ENCODE peak calls at places on chromosome 4, in nine cellular contexts. D is suprapubic skin, H is tibial nerve, C is K562, W is ovary, R is SK-N-SH, Q is stomach, F is sigmoid colon, K is H1. N is an unnamed sample.
A peak's percentile ranks its signal among the peaks of the same experiment; 100 is the strongest.

GRCh38 chr4:138553001-138553845 is 311.1 kb upstream of the SLC7A11 start:
- DNase-seq in F (no peak), R (no peak), D (no peak), H (no peak), C (no peak), Q (no peak), W (no peak), K (no peak), N (no peak)

GRCh38 chr4:78293841-78294301 is 236.7 kb downstream of the FRAS1 start:
- DNase-seq in C (no peak), D (no peak), Q (no peak), W (no peak), R (no peak), K (no peak), H (no peak), F (no peak), N (no peak)

GRCh38 chr4:77047037-77047436 is 28.8 kb downstream of the CCNI start:
- DNase-seq in K (no peak), Q (no peak), H (no peak), R (peak; percentile 14), F (no peak), W (no peak), C (peak; percentile 21), D (no peak), N (no peak)

GRCh38 chr4:7842384-7843279 is 97.0 kb downstream of the AFAP1 start:
- DNase-seq in C (no peak), R (no peak), H (no peak), K (no peak), F (peak; percentile 90), D (no peak), Q (no peak), W (peak; percentile 68), N (peak; percentile 33)

GRCh38 chr4:162201673-162202072 is 37.9 kb upstream of the FSTL5 start:
- DNase-seq in W (no peak), C (no peak), Q (no peak), H (no peak), K (no peak), R (no peak), D (no peak), F (no peak), N (no peak)

GRCh38 chr4:7364979-7365378 is 69.8 kb downstream of the PSAPL1 start:
- DNase-seq in D (no peak), K (no peak), Q (no peak), F (no peak), H (no peak), R (no peak), W (no peak), C (no peak), N (no peak)

GRCh38 chr4:110014233-110014632 is 101.5 kb downstream of the EGF start:
- DNase-seq in C (no peak), D (no peak), F (no peak), H (no peak), W (no peak), K (no peak), R (no peak), Q (no peak), N (no peak)

GRCh38 chr4:46909078-46909477 is at the start of gene COX7B2:
- DNase-seq in C (peak; percentile 3), D (no peak), F (no peak), K (no peak), R (no peak), H (no peak), W (no peak), Q (no peak), N (no peak)

GRCh38 chr4:146932111-146932510 is 13.6 kb downstream of the TTC29 start:
- DNase-seq in D (no peak), C (no peak), K (no peak), Q (no peak), R (no peak), W (no peak), H (no peak), F (no peak), N (no peak)

GRCh38 chr4:155666701-155667537 is at the start of gene GUCY1A1:
- DNase-seq in C (no peak), D (peak; percentile 74), R (peak; percentile 75), Q (peak; percentile 26), K (peak; percentile 67), F (peak; percentile 82), H (no peak), W (no peak), N (peak; percentile 16)

GRCh38 chr4:126583509-126583908 is 1049.2 kb upstream of the INTU start:
- DNase-seq in H (no peak), W (no peak), D (no peak), R (no peak), Q (no peak), K (peak; percentile 49), C (peak; percentile 46), F (no peak), N (no peak)

GRCh38 chr4:4260185-4260751 is 12.2 kb upstream of the TMEM128 start:
- DNase-seq in C (peak; percentile 36), K (no peak), Q (no peak), D (no peak), H (no peak), F (no peak), W (no peak), R (peak; percentile 59), N (no peak)

GRCh38 chr4:3307060-3307459 is 14.2 kb downstream of the RGS12 start:
- DNase-seq in R (no peak), H (peak; percentile 3), Q (no peak), W (no peak), D (peak; percentile 29), F (peak; percentile 50), K (no peak), C (no peak), N (no peak)

GRCh38 chr4:156638925-156639605 is 332.5 kb downstream of the PDGFC start:
- DNase-seq in D (no peak), W (no peak), F (no peak), K (no peak), H (no peak), C (no peak), Q (no peak), R (no peak), N (no peak)

GRCh38 chr4:100790838-100791615 is 273.2 kb upstream of the EMCN start:
- DNase-seq in H (no peak), K (no peak), F (no peak), W (no peak), D (no peak), R (no peak), Q (no peak), C (no peak), N (no peak)

GRCh38 chr4:169410839-169411770 is 140.3 kb upstream of the SH3RF1 start:
- DNase-seq in F (no peak), D (no peak), R (peak; percentile 10), C (no peak), Q (no peak), K (no peak), W (no peak), H (no peak), N (peak; percentile 18)

GRCh38 chr4:15702941-15703403 is at the start of gene BST1:
- DNase-seq in F (peak; percentile 82), Q (peak; percentile 64), D (peak; percentile 84), H (peak; percentile 22), W (peak; percentile 47), R (peak; percentile 81), C (no peak), K (no peak), N (peak; percentile 81)

GRCh38 chr4:168831919-168832745 is 177.9 kb downstream of the CBR4 start:
- DNase-seq in K (peak; percentile 84), D (peak; percentile 89), W (peak; percentile 88), C (peak; percentile 52), H (peak; percentile 77), F (peak; percentile 96), R (peak; percentile 86), Q (peak; percentile 88), N (peak; percentile 85)

GRCh38 chr4:8260656-8261111 is 8.9 kb upstream of the HTRA3 start:
- DNase-seq in K (no peak), R (peak; percentile 74), D (no peak), W (peak; percentile 75), Q (no peak), F (peak; percentile 92), C (no peak), H (no peak), N (peak; percentile 39)

DNA sequence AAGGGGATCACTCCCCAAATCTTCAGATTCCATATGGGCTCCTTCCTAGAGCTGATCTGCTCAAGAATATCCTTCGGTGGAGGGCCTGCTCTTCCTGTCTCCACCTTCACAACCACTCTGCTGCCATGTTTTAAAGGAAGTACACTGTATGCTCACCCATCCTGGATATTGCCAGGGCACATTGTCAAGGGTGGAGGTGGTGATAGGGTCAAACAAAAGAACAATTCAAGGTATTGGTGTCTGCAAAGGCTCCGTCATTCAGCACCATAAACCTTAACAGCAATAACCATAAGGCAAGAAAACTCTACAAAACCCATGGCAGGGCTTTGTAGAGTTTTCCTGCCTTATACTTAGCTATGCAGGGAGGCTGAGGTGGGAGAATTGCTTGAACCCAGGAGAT is 18.9 kb downstream of the NAAA start:
- DNase-seq in F (no peak), H (no peak), D (no peak), K (no peak), C (no peak), R (no peak), Q (no peak), W (no peak), N (peak; percentile 47)
- H3K36me3 ChIP-seq in F (no peaks in the 10 kb centered on the region), H (no peaks in the 10 kb centered on the region), D (peaks cover 58% of the 10 kb centered on the region), K (no peaks in the 10 kb centered on the region), C (no peaks in the 10 kb centered on the region), R (peaks cover 7% of the 10 kb centered on the region), Q (peaks cover 80% of the 10 kb centered on the region), W (no peaks in the 10 kb centered on the region), N (no peaks in the 10 kb centered on the region)

DNA sequence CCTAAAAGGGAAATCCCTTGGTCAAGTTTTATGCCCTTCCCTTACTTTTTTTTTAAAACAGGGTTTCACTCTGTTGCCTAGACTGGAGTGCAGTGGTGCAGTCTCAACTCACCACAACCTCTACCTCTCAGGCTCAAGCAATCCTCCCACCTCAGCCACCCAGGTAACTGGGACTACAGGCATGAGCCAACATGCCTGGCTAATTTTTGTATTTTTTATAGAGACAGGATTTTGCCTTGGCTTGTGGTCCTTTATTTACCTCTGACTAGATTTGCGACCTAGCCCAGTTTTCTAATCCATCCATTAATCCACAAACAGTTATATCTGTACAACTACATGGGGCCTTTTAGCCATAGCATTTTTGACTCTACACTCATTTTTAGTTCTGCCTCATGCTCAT is 23.7 kb downstream of the CDS1 start:
- DNase-seq in R (no peak), F (no peak), H (no peak), D (no peak), K (no peak), C (no peak), Q (no peak), W (no peak), N (no peak)
- TF ChIP-seq EP300 in R (no peak), F (no peak), H (no peak), D (no peak), K (no peak), C (no peak), Q (no peak), W (no peak), N (no peak)

GRCh38 chr4:99362768-99363167 is 10.2 kb upstream of the ADH1C start:
- DNase-seq in W (no peak), H (no peak), R (no peak), K (no peak), D (no peak), Q (no peak), F (no peak), C (no peak), N (no peak)
- TF ChIP-seq CTCF in W (no peak), H (no peak), R (no peak), K (no peak), D (no peak), Q (no peak), F (no peak), C (no peak), N (no peak)

DNA sequence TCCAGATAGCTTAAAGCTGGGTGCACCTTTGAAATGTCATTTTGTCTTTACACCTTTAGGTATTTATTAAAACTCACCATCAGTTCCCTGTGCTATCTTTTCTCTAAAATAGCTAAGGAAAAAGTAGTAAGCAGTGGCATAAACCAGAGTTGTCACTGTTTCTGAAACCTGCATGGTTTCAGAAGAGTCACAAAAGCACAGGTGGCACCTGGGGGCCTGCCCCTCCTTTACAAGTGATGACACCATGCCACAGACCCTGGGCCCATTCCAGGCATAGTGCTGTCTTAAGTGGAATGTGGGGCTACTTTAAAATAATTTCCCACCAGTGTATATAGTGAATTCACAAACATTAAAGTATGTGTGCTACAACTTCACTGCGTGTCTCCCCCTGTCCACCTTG is 47.8 kb downstream of the DCUN1D4 start:
- DNase-seq in D (no peak), K (no peak), F (no peak), W (no peak), R (no peak), C (no peak), Q (no peak), H (no peak), N (no peak)
- H3K36me3 ChIP-seq in D (peaks cover 46% of the 10 kb centered on the region), K (peaks cover 20% of the 10 kb centered on the region), F (no peaks in the 10 kb centered on the region), W (no peaks in the 10 kb centered on the region), R (peaks cover 47% of the 10 kb centered on the region), C (peaks cover 66% of the 10 kb centered on the region), Q (peaks cover 77% of the 10 kb centered on the region), H (no peaks in the 10 kb centered on the region), N (no peaks in the 10 kb centered on the region)

N was measured in transverse colon.